ENCODE peak calls at places on chromosomes 16 and 17, in five cellular contexts. One of them, this sample, is unnamed.

GRCh38 chr17:236641-237405 is 55.4 kb upstream of the DOC2B start:
- DNase-seq in progenitor cell of endocrine pancreas: no peak
- DNase-seq in nephron progenitor cell: no peak
- DNase-seq in WTC11: peak; percentile 11
- DNase-seq in stomach: no peak
- DNase-seq in this sample: no peak

GRCh38 chr17:82134101-82134500 is 36.1 kb upstream of the FASN start:
- DNase-seq in progenitor cell of endocrine pancreas: no peak
- DNase-seq in nephron progenitor cell: no peak
- DNase-seq in WTC11: no peak
- DNase-seq in stomach: peak; percentile 79
- DNase-seq in this sample: no peak

GRCh38 chr16:20850981-20851380 is 44.7 kb downstream of the REXO5 start:
- DNase-seq in progenitor cell of endocrine pancreas: no peak
- DNase-seq in nephron progenitor cell: no peak
- DNase-seq in WTC11: no peak
- DNase-seq in stomach: no peak
- DNase-seq in this sample: no peak

GRCh38 chr17:81518113-81518784 is 5.7 kb upstream of the ACTG1 start:
- DNase-seq in progenitor cell of endocrine pancreas: no peak
- DNase-seq in nephron progenitor cell: peak; percentile 59
- DNase-seq in WTC11: no peak
- DNase-seq in stomach: no peak
- DNase-seq in this sample: no peak

GRCh38 chr17:16406742-16407674 is 8.4 kb upstream of the TRPV2 start:
- DNase-seq in progenitor cell of endocrine pancreas: peak; percentile 53
- DNase-seq in nephron progenitor cell: peak; percentile 77
- DNase-seq in WTC11: peak; percentile 90
- DNase-seq in stomach: no peak
- DNase-seq in this sample: no peak

GRCh38 chr17:74730491-74731346 is 6.3 kb upstream of the RAB37 start:
- DNase-seq in progenitor cell of endocrine pancreas: no peak
- DNase-seq in nephron progenitor cell: no peak
- DNase-seq in WTC11: no peak
- DNase-seq in stomach: no peak
- DNase-seq in this sample: no peak

GRCh38 chr17:81090361-81091133 is 55.6 kb downstream of the BAIAP2 start:
- DNase-seq in progenitor cell of endocrine pancreas: no peak
- DNase-seq in nephron progenitor cell: peak; percentile 46
- DNase-seq in WTC11: peak; percentile 77
- DNase-seq in stomach: peak; percentile 56
- DNase-seq in this sample: no peak

GRCh38 chr17:82440991-82441627 is 9.4 kb downstream of the CYBC1 start:
- DNase-seq in progenitor cell of endocrine pancreas: no peak
- DNase-seq in nephron progenitor cell: no peak
- DNase-seq in WTC11: peak; percentile 47
- DNase-seq in stomach: no peak
- DNase-seq in this sample: no peak

GRCh38 chr17:44258811-44259351 is 9.1 kb downstream of the SLC4A1 start:
- DNase-seq in progenitor cell of endocrine pancreas: no peak
- DNase-seq in nephron progenitor cell: no peak
- DNase-seq in WTC11: no peak
- DNase-seq in stomach: no peak
- DNase-seq in this sample: no peak

GRCh38 chr16:11187522-11187921 is 68.5 kb downstream of the SOCS1 start:
- DNase-seq in progenitor cell of endocrine pancreas: no peak
- DNase-seq in nephron progenitor cell: no peak
- DNase-seq in WTC11: no peak
- DNase-seq in stomach: no peak
- DNase-seq in this sample: no peak

GRCh38 chr17:13843862-13844640 is 225.3 kb upstream of the COX10 start:
- DNase-seq in progenitor cell of endocrine pancreas: no peak
- DNase-seq in nephron progenitor cell: no peak
- DNase-seq in WTC11: no peak
- DNase-seq in stomach: no peak
- DNase-seq in this sample: no peak

GRCh38 chr17:7043544-7044268 is at the start of gene SLC16A11:
- DNase-seq in progenitor cell of endocrine pancreas: peak; percentile 33
- DNase-seq in nephron progenitor cell: peak; percentile 59
- DNase-seq in WTC11: peak; percentile 41
- DNase-seq in stomach: peak; percentile 59
- DNase-seq in this sample: no peak

GRCh38 chr16:3623642-3624041 is 12.2 kb upstream of the SLX4 start:
- DNase-seq in progenitor cell of endocrine pancreas: no peak
- DNase-seq in nephron progenitor cell: no peak
- DNase-seq in WTC11: no peak
- DNase-seq in stomach: no peak
- DNase-seq in this sample: no peak

GRCh38 chr16:23944381-23944780 is 108.6 kb downstream of the PRKCB start:
- DNase-seq in progenitor cell of endocrine pancreas: no peak
- DNase-seq in nephron progenitor cell: no peak
- DNase-seq in WTC11: no peak
- DNase-seq in stomach: no peak
- DNase-seq in this sample: no peak

GRCh38 chr17:30093463-30094147 is 23.0 kb upstream of the NSRP1 start:
- DNase-seq in progenitor cell of endocrine pancreas: peak; percentile 47
- DNase-seq in nephron progenitor cell: peak; percentile 67
- DNase-seq in WTC11: peak; percentile 72
- DNase-seq in stomach: peak; percentile 38
- DNase-seq in this sample: peak; percentile 61

GRCh38 chr16:8571061-8571596 is 19.2 kb downstream of the TMEM114 start:
- DNase-seq in progenitor cell of endocrine pancreas: no peak
- DNase-seq in nephron progenitor cell: no peak
- DNase-seq in WTC11: no peak
- DNase-seq in stomach: no peak
- DNase-seq in this sample: peak; percentile 65

GRCh38 chr17:66712453-66712852 is 122.5 kb upstream of the CACNG5 start:
- DNase-seq in progenitor cell of endocrine pancreas: no peak
- DNase-seq in nephron progenitor cell: no peak
- DNase-seq in WTC11: no peak
- DNase-seq in stomach: no peak
- DNase-seq in this sample: no peak

GRCh38 chr17:396788-397187 is 44.2 kb upstream of the RPH3AL start:
- DNase-seq in progenitor cell of endocrine pancreas: no peak
- DNase-seq in nephron progenitor cell: no peak
- DNase-seq in WTC11: no peak
- DNase-seq in stomach: no peak
- DNase-seq in this sample: no peak

GRCh38 chr16:64712027-64712426 is 409.8 kb downstream of the CDH11 start:
- DNase-seq in progenitor cell of endocrine pancreas: no peak
- DNase-seq in nephron progenitor cell: no peak
- DNase-seq in WTC11: no peak
- DNase-seq in stomach: no peak
- DNase-seq in this sample: no peak

GRCh38 chr16:84461029-84461415 is 43.4 kb downstream of the MEAK7 start:
- DNase-seq in progenitor cell of endocrine pancreas: peak; percentile 4
- DNase-seq in nephron progenitor cell: no peak
- DNase-seq in WTC11: no peak
- DNase-seq in stomach: peak; percentile 48
- DNase-seq in this sample: no peak

GRCh38 chr17:8405499-8406016 is 7.9 kb upstream of the RNF222 start:
- DNase-seq in progenitor cell of endocrine pancreas: no peak
- DNase-seq in nephron progenitor cell: no peak
- DNase-seq in WTC11: no peak
- DNase-seq in stomach: no peak
- DNase-seq in this sample: no peak

GRCh38 chr16:69150146-69150865 is 17.9 kb downstream of the UTP4 start:
- DNase-seq in progenitor cell of endocrine pancreas: peak; percentile 37
- DNase-seq in nephron progenitor cell: peak; percentile 50
- DNase-seq in WTC11: peak; percentile 56
- DNase-seq in stomach: peak; percentile 53
- DNase-seq in this sample: peak; percentile 62

GRCh38 chr17:49230636-49231562 is at the start of gene PHOSPHO1:
- DNase-seq in progenitor cell of endocrine pancreas: peak; percentile 79
- DNase-seq in nephron progenitor cell: peak; percentile 96
- DNase-seq in WTC11: peak; percentile 94
- DNase-seq in stomach: peak; percentile 86
- DNase-seq in this sample: peak; percentile 66
- TF ChIP-seq CTCF in progenitor cell of endocrine pancreas: no peak
- TF ChIP-seq CTCF in nephron progenitor cell: no peak
- TF ChIP-seq CTCF in WTC11: no peak
- TF ChIP-seq CTCF in stomach: no peak
- TF ChIP-seq CTCF in this sample: no peak

GRCh38 chr17:48393271-48393670 is 36.7 kb downstream of the SKAP1 start:
- DNase-seq in progenitor cell of endocrine pancreas: no peak
- DNase-seq in nephron progenitor cell: no peak
- DNase-seq in WTC11: no peak
- DNase-seq in stomach: no peak
- DNase-seq in this sample: no peak

GRCh38 chr17:48388955-48389764 is 40.9 kb downstream of the SKAP1 start:
- DNase-seq in progenitor cell of endocrine pancreas: no peak
- DNase-seq in nephron progenitor cell: no peak
- DNase-seq in WTC11: no peak
- DNase-seq in stomach: no peak
- DNase-seq in this sample: no peak

GRCh38 chr17:48391460-48391859 is 38.6 kb downstream of the SKAP1 start:
- DNase-seq in progenitor cell of endocrine pancreas: no peak
- DNase-seq in nephron progenitor cell: no peak
- DNase-seq in WTC11: no peak
- DNase-seq in stomach: no peak
- DNase-seq in this sample: no peak

GRCh38 chr17:48392836-48393235 is 37.2 kb downstream of the SKAP1 start:
- DNase-seq in progenitor cell of endocrine pancreas: no peak
- DNase-seq in nephron progenitor cell: no peak
- DNase-seq in WTC11: no peak
- DNase-seq in stomach: no peak
- DNase-seq in this sample: no peak

GRCh38 chr17:48389903-48390302 is 40.1 kb downstream of the SKAP1 start:
- DNase-seq in progenitor cell of endocrine pancreas: no peak
- DNase-seq in nephron progenitor cell: no peak
- DNase-seq in WTC11: no peak
- DNase-seq in stomach: no peak
- DNase-seq in this sample: no peak
- TF ChIP-seq CTCF in progenitor cell of endocrine pancreas: no peak
- TF ChIP-seq CTCF in nephron progenitor cell: no peak
- TF ChIP-seq CTCF in WTC11: no peak
- TF ChIP-seq CTCF in stomach: no peak
- TF ChIP-seq CTCF in this sample: no peak

GRCh38 chr17:41896726-41897125 is 22.0 kb downstream of the ACLY start:
- DNase-seq in progenitor cell of endocrine pancreas: no peak
- DNase-seq in nephron progenitor cell: no peak
- DNase-seq in WTC11: no peak
- DNase-seq in stomach: no peak
- DNase-seq in this sample: no peak
- TF ChIP-seq CTCF in progenitor cell of endocrine pancreas: no peak
- TF ChIP-seq CTCF in nephron progenitor cell: no peak
- TF ChIP-seq CTCF in WTC11: no peak
- TF ChIP-seq CTCF in stomach: no peak
- TF ChIP-seq CTCF in this sample: no peak

DNA sequence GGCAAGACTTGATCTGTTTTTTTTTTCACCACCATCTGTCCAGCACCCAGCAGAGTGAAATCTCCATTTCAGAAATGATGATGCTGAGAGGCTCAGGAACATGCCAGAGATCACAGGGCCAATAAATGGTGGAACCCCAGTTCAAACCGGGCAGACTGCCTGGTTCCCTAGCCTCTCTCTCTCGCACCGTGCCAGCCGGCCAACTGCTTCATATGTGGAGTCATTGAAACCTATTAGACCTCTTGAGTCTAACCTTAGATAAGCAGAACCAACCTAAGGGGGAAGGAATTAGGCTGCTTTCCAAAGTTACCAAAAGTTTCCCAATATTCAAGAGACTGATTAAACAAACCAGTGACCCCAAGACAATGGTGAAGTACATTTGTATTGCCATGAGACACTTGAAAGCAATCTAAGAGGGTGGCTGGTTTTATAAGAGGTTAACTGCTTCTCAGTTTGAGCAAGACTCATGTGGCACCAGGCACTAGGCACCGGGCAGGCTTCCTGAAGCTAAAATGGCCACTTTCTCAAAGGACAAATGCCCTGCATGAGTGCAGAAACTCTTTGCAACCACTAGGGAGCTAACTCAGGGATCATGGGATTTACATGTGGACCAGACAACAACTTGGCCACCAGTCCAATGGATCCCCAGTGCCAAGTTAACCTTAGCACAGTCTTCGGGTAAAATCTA is 18.4 kb downstream of the TOX3 start:
- DNase-seq in progenitor cell of endocrine pancreas: no peak
- DNase-seq in nephron progenitor cell: no peak
- DNase-seq in WTC11: no peak
- DNase-seq in stomach: peak; percentile 86
- DNase-seq in this sample: no peak
- TF ChIP-seq CTCF in progenitor cell of endocrine pancreas: peak; percentile 26
- TF ChIP-seq CTCF in nephron progenitor cell: no peak
- TF ChIP-seq CTCF in WTC11: no peak
- TF ChIP-seq CTCF in stomach: peak; percentile 22
- TF ChIP-seq CTCF in this sample: no peak

GRCh38 chr16:48041861-48042435 is 113.8 kb downstream of the ABCC12 start:
- DNase-seq in progenitor cell of endocrine pancreas: peak; percentile 20
- DNase-seq in nephron progenitor cell: peak; percentile 25
- DNase-seq in WTC11: peak; percentile 62
- DNase-seq in stomach: no peak
- DNase-seq in this sample: no peak
- TF ChIP-seq CTCF in progenitor cell of endocrine pancreas: peak; percentile 63
- TF ChIP-seq CTCF in nephron progenitor cell: peak; percentile 43
- TF ChIP-seq CTCF in WTC11: peak; percentile 31
- TF ChIP-seq CTCF in stomach: no peak
- TF ChIP-seq CTCF in this sample: no peak

GRCh38 chr16:30395155-30395991 is at the start of gene ZNF48:
- DNase-seq in progenitor cell of endocrine pancreas: peak; percentile 68
- DNase-seq in nephron progenitor cell: peak; percentile 80
- DNase-seq in WTC11: peak; percentile 85
- DNase-seq in stomach: peak; percentile 88
- DNase-seq in this sample: peak; percentile 77
- TF ChIP-seq CTCF in progenitor cell of endocrine pancreas: peak; percentile 56
- TF ChIP-seq CTCF in nephron progenitor cell: peak; percentile 7
- TF ChIP-seq CTCF in WTC11: no peak
- TF ChIP-seq CTCF in stomach: no peak
- TF ChIP-seq CTCF in this sample: peak; percentile 58

GRCh38 chr16:14086477-14086876 is 15.4 kb downstream of the MRTFB start:
- DNase-seq in progenitor cell of endocrine pancreas: no peak
- DNase-seq in nephron progenitor cell: no peak
- DNase-seq in WTC11: no peak
- DNase-seq in stomach: no peak
- DNase-seq in this sample: no peak
- TF ChIP-seq CTCF in progenitor cell of endocrine pancreas: no peak
- TF ChIP-seq CTCF in nephron progenitor cell: no peak
- TF ChIP-seq CTCF in WTC11: no peak
- TF ChIP-seq CTCF in stomach: no peak
- TF ChIP-seq CTCF in this sample: no peak